ENCODE peak calls at places on chromosomes 1 and 21, in six cellular contexts. R, K, O, S, Y and I are unnamed samples.

GRCh38 chr1:8317647-8318360 is at the start of gene SLC45A1:
- DNase-seq in R (peak; percentile 95), K (no peak), O (peak; percentile 84), S (peak; percentile 85), Y (no peak), I (peak; percentile 79)

GRCh38 chr1:75136158-75136815 is 2.1 kb downstream of the LHX8 start:
- DNase-seq in R (no peak), K (no peak), O (no peak), S (peak; percentile 81), Y (no peak), I (no peak)

GRCh38 chr21:46003575-46004007 is 22.0 kb downstream of the COL6A1 start:
- DNase-seq in R (no peak), K (no peak), O (no peak), S (peak; percentile 39), Y (no peak), I (no peak)

GRCh38 chr1:165871311-165872067 is 44.1 kb downstream of the UCK2 start:
- DNase-seq in R (peak; percentile 63), K (peak; percentile 86), O (no peak), S (peak; percentile 64), Y (peak; percentile 92), I (no peak)

GRCh38 chr1:216261631-216262030 is 161.6 kb downstream of the USH2A start:
- DNase-seq in R (no peak), K (no peak), O (no peak), S (no peak), Y (no peak), I (no peak)

GRCh38 chr1:243917177-243917862 is 67.3 kb upstream of the AKT3 start:
- DNase-seq in R (no peak), K (no peak), O (no peak), S (peak; percentile 74), Y (no peak), I (peak; percentile 24)

GRCh38 chr1:39631361-39632331 is 7.8 kb downstream of the HEYL start:
- DNase-seq in R (peak; percentile 31), K (no peak), O (no peak), S (no peak), Y (no peak), I (no peak)

GRCh38 chr1:36093919-36094318 is 5.2 kb downstream of the ADPRS start:
- DNase-seq in R (no peak), K (no peak), O (no peak), S (no peak), Y (no peak), I (no peak)

GRCh38 chr1:63612564-63612963 is 19.4 kb downstream of the PGM1 start:
- DNase-seq in R (no peak), K (no peak), O (no peak), S (no peak), Y (no peak), I (no peak)

GRCh38 chr1:149936076-149936991 is at the start of gene MTMR11:
- DNase-seq in R (peak; percentile 51), K (no peak), O (no peak), S (no peak), Y (peak; percentile 22), I (no peak)

GRCh38 chr1:110746644-110747259 is 72.0 kb upstream of the KCNA3 start:
- DNase-seq in R (peak; percentile 46), K (no peak), O (no peak), S (peak; percentile 75), Y (peak; percentile 39), I (no peak)

GRCh38 chr1:156118175-156118868 is 3.8 kb downstream of the LMNA start:
- DNase-seq in R (no peak), K (no peak), O (no peak), S (no peak), Y (peak; percentile 84), I (no peak)

GRCh38 chr21:42377951-42378340 is 11.6 kb upstream of the TFF1 start:
- DNase-seq in R (no peak), K (no peak), O (no peak), S (no peak), Y (no peak), I (no peak)

GRCh38 chr21:46080171-46081021 is 17.5 kb upstream of the COL6A2 start:
- DNase-seq in R (no peak), K (no peak), O (peak; percentile 22), S (no peak), Y (no peak), I (no peak)

GRCh38 chr1:25182629-25183028 is 49.7 kb downstream of the SYF2 start:
- DNase-seq in R (no peak), K (no peak), O (no peak), S (no peak), Y (no peak), I (no peak)

GRCh38 chr1:183198463-183198862 is 12.4 kb downstream of the LAMC2 start:
- DNase-seq in R (no peak), K (no peak), O (no peak), S (no peak), Y (no peak), I (no peak)

GRCh38 chr1:117576236-117576635 is 29.6 kb upstream of the TENT5C start:
- DNase-seq in R (no peak), K (no peak), O (no peak), S (no peak), Y (no peak), I (no peak)

GRCh38 chr21:42311160-42311559 is 4.0 kb downstream of the TFF3 start:
- DNase-seq in R (no peak), K (no peak), O (no peak), S (no peak), Y (no peak), I (no peak)

DNA sequence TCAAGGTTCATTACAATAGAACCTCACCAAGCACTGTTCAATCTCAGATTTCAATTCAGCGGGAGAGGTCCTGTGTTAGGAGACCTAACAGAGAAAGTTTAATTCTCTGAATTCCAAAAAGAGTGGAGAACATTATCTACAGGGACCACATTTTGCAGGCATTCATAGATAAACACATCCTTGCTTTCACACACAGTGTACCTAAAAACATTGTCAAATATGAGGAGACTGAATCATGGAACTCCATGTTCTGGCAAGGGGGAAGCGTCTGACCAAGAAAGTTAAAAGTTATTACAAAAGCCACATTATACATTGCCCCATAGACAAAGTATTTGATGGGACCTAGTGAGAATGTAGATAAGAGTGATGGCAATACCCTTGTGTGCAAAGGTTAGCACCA is 21.1 kb upstream of the PPP1R15B start:
- DNase-seq in R (no peak), K (no peak), O (no peak), S (no peak), Y (no peak), I (no peak)
- TF ChIP-seq POLR2A in R (no peak), K (no peak), O (no peak), S (no peak), Y (no peak), I (no peak)

GRCh38 chr1:209758360-209758759 is 2.5 kb downstream of the TRAF3IP3 start:
- DNase-seq in R (no peak), K (no peak), O (no peak), S (no peak), Y (no peak), I (no peak)
- TF ChIP-seq TAF1 in R (no peak), K (no peak), O (no peak), S (no peak), Y (no peak), I (no peak)

GRCh38 chr1:22218618-22219250 is 75.8 kb upstream of the WNT4 start:
- DNase-seq in R (no peak), K (no peak), O (no peak), S (no peak), Y (no peak), I (no peak)
- TF ChIP-seq POLR2A in R (no peak), K (no peak), O (no peak), S (no peak), Y (no peak), I (no peak)

DNA sequence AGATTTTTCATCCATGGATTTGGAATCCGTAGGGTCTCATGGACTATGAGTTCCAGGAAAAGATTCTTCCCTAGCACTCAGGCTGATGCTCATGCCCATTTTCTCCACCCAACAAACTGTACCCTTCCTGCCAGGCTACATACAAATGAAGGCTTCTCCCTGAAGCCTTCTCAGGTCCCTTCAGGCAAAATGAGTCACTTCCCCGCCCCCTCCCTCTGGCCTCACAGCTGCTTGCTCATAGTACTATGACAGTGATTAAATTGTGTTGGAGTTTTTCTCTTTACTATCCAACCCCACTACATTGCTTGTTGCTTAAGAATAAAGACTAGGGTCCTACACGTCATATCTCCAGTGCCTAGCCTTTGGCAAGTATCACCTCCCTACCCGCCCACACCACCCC is 207.7 kb upstream of the NFIA start:
- DNase-seq in R (no peak), K (no peak), O (no peak), S (no peak), Y (no peak), I (no peak)
- TF ChIP-seq TAF1 in R (no peak), K (no peak), O (no peak), S (no peak), Y (no peak), I (no peak)

DNA sequence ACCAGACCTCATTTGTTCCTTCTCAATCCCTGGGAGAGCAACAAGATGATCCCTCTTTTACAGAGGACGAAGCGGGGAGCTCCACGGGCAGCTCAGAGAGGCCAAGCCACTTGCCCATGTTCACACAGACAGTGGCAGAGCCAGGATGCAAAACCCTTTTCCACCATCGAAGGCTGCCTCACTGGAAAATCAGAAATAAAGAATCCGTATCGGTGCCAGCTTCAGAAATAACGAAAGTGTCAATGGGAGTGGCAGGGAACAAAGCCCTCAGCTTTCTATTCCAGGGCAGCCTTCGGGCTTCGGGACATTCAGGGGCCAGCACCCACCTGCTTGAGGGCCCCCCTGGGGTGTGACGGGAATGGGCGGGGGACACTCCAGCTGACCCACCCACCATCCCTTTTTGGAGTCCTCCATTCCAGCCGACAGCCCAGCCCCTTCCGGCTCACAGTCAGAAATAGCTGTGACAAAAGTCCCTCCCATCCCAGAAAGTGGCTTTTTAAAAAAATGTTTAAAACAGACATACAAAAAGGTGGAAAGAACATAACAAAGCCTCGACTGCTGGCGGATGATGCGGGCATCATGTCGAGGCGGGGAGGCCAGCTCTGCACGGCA is 6.0 kb downstream of the IFFO2 start:
- DNase-seq in R (no peak), K (no peak), O (no peak), S (no peak), Y (no peak), I (no peak)
- TF ChIP-seq POLR2A in R (no peak), K (peak; percentile 16), O (no peak), S (no peak), Y (no peak), I (no peak)

DNA sequence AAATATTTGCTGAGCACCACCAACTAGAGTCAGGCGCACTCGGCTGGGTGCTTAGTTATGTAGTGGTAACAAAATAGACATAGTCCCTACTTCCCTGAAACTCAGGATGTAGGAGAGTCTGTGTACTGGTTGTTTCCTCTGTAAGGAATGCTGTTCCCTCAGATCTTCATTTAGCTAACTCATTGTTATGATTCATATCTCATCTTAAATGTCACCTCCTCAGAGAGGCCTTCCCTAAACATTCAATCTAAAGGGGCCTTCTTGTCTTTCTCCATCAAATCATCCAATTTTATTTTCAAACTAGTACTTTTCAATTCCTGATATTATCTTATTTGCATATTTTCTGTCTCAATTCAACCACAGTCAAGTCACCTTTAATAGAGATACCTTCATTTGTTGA is 132.9 kb downstream of the PIK3R3 start:
- DNase-seq in R (no peak), K (no peak), O (no peak), S (no peak), Y (no peak), I (no peak)
- TF ChIP-seq TAF1 in R (no peak), K (no peak), O (no peak), S (no peak), Y (no peak), I (no peak)

GRCh38 chr1:18045206-18045605 is 62.4 kb upstream of the IGSF21 start:
- DNase-seq in R (no peak), K (no peak), O (no peak), S (no peak), Y (no peak), I (no peak)
- TF ChIP-seq POLR2A in R (no peak), K (no peak), O (no peak), S (no peak), Y (no peak), I (no peak)